ENCODE peak calls at places on chromosomes 13 and 19, in eight cellular contexts. N is fibroblast of mammary gland, U is sigmoid colon, V is heart right ventricle, O is fibroblast of the aortic adventitia, R is upper lobe of right lung, T is SK-N-SH, D is thoracic aorta. P is an unnamed sample.

GRCh38 chr19:11736696-11737095 is 2.0 kb downstream of the ZNF823 start:
- DNase-seq in N (peak; percentile 61), U (peak; percentile 72), V (peak; percentile 39), O (peak; percentile 56), R (no peak), T (peak; percentile 21), D (peak; percentile 2), P (peak; percentile 18)

GRCh38 chr13:61751039-61751438 is 335.4 kb upstream of the PCDH20 start:
- DNase-seq in N (no peak), U (no peak), V (no peak), O (no peak), R (no peak), T (no peak), D (no peak), P (no peak)

GRCh38 chr19:28485300-28485699 is 727.7 kb downstream of the UQCRFS1 start:
- DNase-seq in N (no peak), U (no peak), V (peak; percentile 8), O (no peak), R (no peak), T (no peak), D (no peak), P (no peak)

GRCh38 chr19:49147923-49148682 is 7.1 kb downstream of the HRC start:
- DNase-seq in N (no peak), U (no peak), V (peak; percentile 73), O (no peak), R (no peak), T (no peak), D (no peak), P (no peak)

GRCh38 chr13:114067381-114067885 is 65.0 kb downstream of the RASA3 start:
- DNase-seq in N (peak; percentile 91), U (no peak), V (no peak), O (peak; percentile 73), R (no peak), T (no peak), D (no peak), P (peak; percentile 8)

GRCh38 chr13:113226873-113227272 is 17.5 kb downstream of the CUL4A start:
- DNase-seq in N (no peak), U (no peak), V (no peak), O (no peak), R (no peak), T (no peak), D (no peak), P (no peak)

GRCh38 chr13:60620611-60621395 is 223.8 kb downstream of the TDRD3 start:
- DNase-seq in N (no peak), U (no peak), V (no peak), O (no peak), R (no peak), T (no peak), D (no peak), P (no peak)

GRCh38 chr13:64505511-64505910 is 2724.6 kb downstream of the PCDH9 start:
- DNase-seq in N (peak; percentile 45), U (no peak), V (no peak), O (peak; percentile 82), R (no peak), T (no peak), D (no peak), P (peak; percentile 5)

GRCh38 chr19:39704181-39705044 is at the start of gene LGALS14:
- DNase-seq in N (no peak), U (no peak), V (no peak), O (no peak), R (no peak), T (no peak), D (no peak), P (no peak)

GRCh38 chr13:79860757-79861156 is 379.8 kb downstream of the NDFIP2 start:
- DNase-seq in N (no peak), U (no peak), V (no peak), O (no peak), R (no peak), T (no peak), D (no peak), P (no peak)

GRCh38 chr19:33392341-33393285 is 19.1 kb downstream of the CEBPG start:
- DNase-seq in N (no peak), U (peak; percentile 67), V (no peak), O (no peak), R (peak; percentile 69), T (peak; percentile 89), D (no peak), P (no peak)

GRCh38 chr13:33072759-33073158 is 56.5 kb downstream of the KL start:
- DNase-seq in N (no peak), U (no peak), V (no peak), O (no peak), R (no peak), T (no peak), D (no peak), P (no peak)

GRCh38 chr13:33070713-33071112 is 54.5 kb downstream of the KL start:
- DNase-seq in N (peak; percentile 45), U (no peak), V (no peak), O (no peak), R (no peak), T (no peak), D (no peak), P (peak; percentile 21)

GRCh38 chr13:33072282-33072681 is 56.1 kb downstream of the KL start:
- DNase-seq in N (peak; percentile 34), U (no peak), V (no peak), O (peak; percentile 20), R (no peak), T (no peak), D (no peak), P (no peak)

GRCh38 chr13:33066329-33066728 is 50.1 kb downstream of the KL start:
- DNase-seq in N (no peak), U (no peak), V (no peak), O (no peak), R (no peak), T (no peak), D (no peak), P (no peak)

GRCh38 chr13:33069365-33069764 is 53.1 kb downstream of the KL start:
- DNase-seq in N (peak; percentile 42), U (no peak), V (no peak), O (no peak), R (no peak), T (no peak), D (no peak), P (peak; percentile 30)
- TF ChIP-seq CTCF in N (peak; percentile 43), U (no peak), V (peak; percentile 43), O (no peak), R (peak; percentile 42), T (peak; percentile 34), D (no peak), P (no peak)

GRCh38 chr13:101545521-101545920 is 93.0 kb downstream of the ITGBL1 start:
- DNase-seq in N (no peak), U (no peak), V (no peak), O (peak; percentile 88), R (no peak), T (no peak), D (no peak), P (no peak)
- TF ChIP-seq CTCF in N (peak; percentile 30), U (no peak), V (peak; percentile 31), O (peak; percentile 60), R (no peak), T (peak; percentile 40), D (no peak), P (no peak)

GRCh38 chr19:17005000-17005399 is 21.6 kb downstream of the CPAMD8 start:
- DNase-seq in N (no peak), U (no peak), V (no peak), O (no peak), R (no peak), T (no peak), D (no peak), P (no peak)
- TF ChIP-seq CTCF in N (no peak), U (no peak), V (no peak), O (no peak), R (no peak), T (no peak), D (no peak), P (no peak)

GRCh38 chr19:44988896-44989563 is 12.2 kb upstream of the RELB start:
- DNase-seq in N (peak; percentile 72), U (peak; percentile 86), V (peak; percentile 60), O (peak; percentile 64), R (peak; percentile 78), T (peak; percentile 87), D (no peak), P (peak; percentile 80)
- TF ChIP-seq CTCF in N (peak; percentile 68), U (peak; percentile 43), V (peak; percentile 65), O (peak; percentile 71), R (peak; percentile 38), T (peak; percentile 62), D (peak; percentile 48), P (peak; percentile 60)

GRCh38 chr19:48085077-48085476 is 25.5 kb downstream of the PLA2G4C start:
- DNase-seq in N (no peak), U (no peak), V (no peak), O (no peak), R (no peak), T (no peak), D (no peak), P (no peak)

GRCh38 chr19:48090281-48090802 is 20.3 kb downstream of the PLA2G4C start:
- DNase-seq in N (no peak), U (no peak), V (no peak), O (no peak), R (no peak), T (no peak), D (no peak), P (no peak)

GRCh38 chr19:48085904-48086864 is 24.4 kb downstream of the PLA2G4C start:
- DNase-seq in N (no peak), U (no peak), V (no peak), O (no peak), R (no peak), T (no peak), D (no peak), P (no peak)
- TF ChIP-seq CTCF in N (no peak), U (no peak), V (no peak), O (no peak), R (no peak), T (peak; percentile 24), D (no peak), P (no peak)

DNA sequence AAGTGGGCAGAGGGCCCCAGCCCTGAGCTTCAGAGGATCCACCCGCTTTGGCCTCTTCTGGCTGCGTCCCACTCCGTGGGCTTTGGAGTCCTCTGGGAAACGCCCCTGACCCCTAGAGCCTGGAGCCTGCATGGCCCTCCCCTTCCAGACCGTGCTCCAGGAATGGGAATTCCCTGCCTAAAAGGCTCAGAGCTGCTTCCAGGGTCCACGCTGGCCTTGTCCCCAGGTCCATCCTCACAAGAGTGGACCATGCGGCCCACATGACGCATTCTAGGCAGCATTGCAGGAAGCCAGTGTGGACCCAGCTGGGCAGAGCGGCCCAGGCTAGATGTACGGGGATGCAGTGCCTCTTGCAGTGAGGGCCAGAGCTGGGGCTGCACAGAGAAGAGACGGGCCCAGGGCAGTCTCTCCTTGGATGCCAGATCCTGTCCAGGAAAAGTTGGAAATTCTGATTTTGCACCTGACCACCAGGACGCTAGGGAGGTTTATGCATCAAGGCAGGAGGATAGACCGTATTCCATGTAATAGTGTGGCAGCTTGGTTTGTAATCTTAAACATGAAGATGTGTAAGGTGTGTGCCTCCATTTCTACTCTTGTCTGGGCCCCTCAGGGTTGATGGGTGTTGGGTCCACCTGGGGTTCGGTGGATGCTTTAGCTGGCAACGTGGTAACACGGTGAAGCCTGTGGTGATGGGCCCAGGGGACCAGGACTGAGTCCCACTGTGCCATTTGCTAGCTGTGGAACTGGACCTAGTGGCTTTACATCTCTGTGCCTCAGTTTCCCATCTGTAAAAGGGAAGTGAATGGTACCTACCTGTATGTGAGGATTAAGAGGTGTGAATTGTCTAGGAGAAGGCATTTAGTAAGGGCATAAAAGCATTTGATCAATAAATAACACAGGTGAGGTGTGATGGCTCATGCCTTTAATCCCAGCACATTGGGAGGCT is 14.8 kb upstream of the FXYD3 start:
- DNase-seq in N (no peak), U (no peak), V (no peak), O (no peak), R (no peak), T (no peak), D (no peak), P (no peak)
- TF ChIP-seq CTCF in N (no peak), U (no peak), V (no peak), O (no peak), R (no peak), T (no peak), D (no peak), P (no peak)

GRCh38 chr19:30498707-30499106 is 126.5 kb downstream of the ZNF536 start:
- DNase-seq in N (no peak), U (no peak), V (no peak), O (no peak), R (no peak), T (no peak), D (no peak), P (no peak)
- TF ChIP-seq CTCF in N (no peak), U (no peak), V (peak; percentile 29), O (no peak), R (no peak), T (no peak), D (no peak), P (no peak)